ENCODE peak calls at places on chromosomes 6 and 20, in four cellular contexts. H is skeletal muscle cell; U is CD4-positive, alpha-beta T cell; S is activated B cell treated with CpG ODN at 0.5 μM for 24 hours. X is an unnamed sample.

GRCh38 chr20:53949319-53949839 is 121.0 kb downstream of the BCAS1 start:
- DNase-seq in U (peak), S (peak), H (peak), X (no peak)

GRCh38 chr20:23399568-23400241 is 21.6 kb downstream of the NAPB start:
- DNase-seq in H (no peak), U (no peak), S (no peak), X (no peak)

GRCh38 chr6:408599-409102 is 17.1 kb downstream of the IRF4 start:
- DNase-seq in U (no peak), S (no peak), H (no peak), X (no peak)

GRCh38 chr6:155185544-155185943 is 78.3 kb upstream of the CLDN20 start:
- DNase-seq in H (no peak), U (no peak), S (no peak), X (no peak)

GRCh38 chr6:138007014-138007472 is 100.2 kb downstream of the PERP start:
- DNase-seq in H (no peak), S (no peak), U (peak), X (no peak)

GRCh38 chr6:106194949-106195919 is 109.1 kb downstream of the PRDM1 start:
- DNase-seq in U (no peak), H (peak), S (no peak), X (no peak)

GRCh38 chr20:38725959-38726848 is 1.9 kb downstream of the SLC32A1 start:
- DNase-seq in S (peak), H (no peak), U (peak), X (no peak)

GRCh38 chr6:14455442-14455841 is 337.9 kb downstream of the CD83 start:
- DNase-seq in S (no peak), H (no peak), U (no peak), X (no peak)

GRCh38 chr6:104591573-104592334 is 268.0 kb downstream of the HACE1 start:
- DNase-seq in H (peak), U (no peak), S (no peak), X (no peak)

GRCh38 chr6:69489970-69490369 is 306.8 kb downstream of the LMBRD1 start:
- DNase-seq in U (no peak), S (no peak), H (no peak), X (no peak)

GRCh38 chr6:116329156-116329555 is 41.6 kb upstream of the DSE start:
- DNase-seq in U (no peak), S (no peak), H (no peak), X (no peak)

GRCh38 chr20:30286157-30286556 is 971.3 kb upstream of the DEFB115 start:
- DNase-seq in H (no peak), U (no peak), S (no peak), X (no peak)

GRCh38 chr6:168403370-168404005 is 37.5 kb upstream of the SMOC2 start:
- DNase-seq in S (no peak), H (no peak), U (no peak), X (no peak)

GRCh38 chr20:35339007-35339406 is 46.8 kb upstream of the FAM83C start:
- DNase-seq in H (peak), S (no peak), U (no peak), X (no peak)

GRCh38 chr20:33812673-33813462 is 1.7 kb downstream of the CHMP4B start:
- DNase-seq in S (no peak), H (no peak), U (no peak), X (no peak)

GRCh38 chr20:59678286-59678685 is 73.9 kb downstream of the PHACTR3 start:
- DNase-seq in U (no peak), S (no peak), H (no peak), X (no peak)

GRCh38 chr20:1535420-1536175 is 21.9 kb downstream of the SIRPD start:
- DNase-seq in S (no peak), H (no peak), U (no peak), X (peak)

GRCh38 chr20:19205999-19206398 is 6.4 kb upstream of the SLC24A3 start:
- DNase-seq in H (no peak), S (peak), U (peak), X (peak)

X was measured in hippocampal formation.